ENCODE peak calls at places on chromosomes 13 and 19, in four cellular contexts. K, C, S and W are unnamed samples.

GRCh38 chr19:42281175-42282035 is 12.4 kb downstream of the CIC start:
- DNase-seq in K (no peak), C (no peak), S (no peak), W (no peak)

GRCh38 chr13:97211357-97211756 is 10.8 kb upstream of the MBNL2 start:
- DNase-seq in K (no peak), C (no peak), S (no peak), W (no peak)

GRCh38 chr19:46950526-46951235 is 69.0 kb upstream of the NPAS1 start:
- DNase-seq in K (no peak), C (no peak), S (no peak), W (no peak)

GRCh38 chr19:5926641-5927438 is 12.8 kb downstream of the CAPS start:
- DNase-seq in K (no peak), C (no peak), S (peak; percentile 67), W (no peak)

GRCh38 chr19:18098891-18099622 is 1.5 kb downstream of the MAST3 start:
- DNase-seq in K (no peak), C (no peak), S (no peak), W (no peak)

GRCh38 chr13:31045621-31046081 is 113.2 kb downstream of the TEX26 start:
- DNase-seq in K (peak; percentile 9), C (peak; percentile 73), S (peak; percentile 94), W (peak; percentile 63)

GRCh38 chr13:29503041-29503837 is 92.2 kb downstream of the SLC7A1 start:
- DNase-seq in K (no peak), C (no peak), S (no peak), W (no peak)

GRCh38 chr13:23289917-23290357 is 109.2 kb downstream of the SGCG start:
- DNase-seq in K (no peak), C (peak; percentile 19), S (peak; percentile 3), W (no peak)

GRCh38 chr13:33450956-33451709 is 165.6 kb upstream of the STARD13 start:
- DNase-seq in K (no peak), C (no peak), S (no peak), W (no peak)

GRCh38 chr19:41957838-41958366 is 1.2 kb downstream of the RABAC1 start:
- DNase-seq in K (no peak), C (peak; percentile 33), S (peak; percentile 57), W (peak; percentile 67)

GRCh38 chr13:30107536-30108136 is 199.7 kb downstream of the KATNAL1 start:
- DNase-seq in K (no peak), C (no peak), S (no peak), W (no peak)

GRCh38 chr13:30870049-30870884 is 35.8 kb upstream of the MEDAG start:
- DNase-seq in K (peak; percentile 54), C (peak; percentile 98), S (peak; percentile 95), W (peak; percentile 91)

GRCh38 chr13:95267662-95268369 is 33.4 kb downstream of the ABCC4 start:
- DNase-seq in K (no peak), C (peak; percentile 71), S (peak; percentile 78), W (peak; percentile 77)

GRCh38 chr13:113064534-113065405 is 40.8 kb upstream of the F7 start:
- DNase-seq in K (no peak), C (no peak), S (no peak), W (peak; percentile 4)

GRCh38 chr19:39390460-39390758 is 497 bp downstream of the PAF1 start:
- DNase-seq in K (no peak), C (no peak), S (no peak), W (no peak)

GRCh38 chr13:27969073-27969865 is at the start of gene CDX2:
- DNase-seq in K (no peak), C (no peak), S (no peak), W (no peak)

DNA sequence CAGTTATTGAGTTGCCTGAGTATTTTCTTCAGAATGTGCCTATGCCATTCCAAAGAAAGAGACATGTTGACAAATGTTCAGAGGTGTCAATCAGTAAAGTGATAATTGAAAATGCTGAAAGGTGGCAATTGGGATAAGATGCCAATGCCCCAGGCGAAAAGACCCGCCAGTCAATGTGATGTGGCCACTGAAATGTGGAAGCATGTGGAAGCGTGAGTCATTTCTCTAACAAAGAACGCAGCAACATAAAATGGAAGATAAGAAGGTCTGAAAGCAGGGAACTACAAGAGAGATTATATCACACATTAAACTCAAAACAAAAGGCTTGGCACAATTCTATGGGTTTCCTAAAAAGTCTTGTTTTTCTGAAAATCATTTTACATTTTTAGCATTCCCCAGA is 882.3 kb upstream of the SLC10A2 start:
- DNase-seq in K (no peak), C (no peak), S (no peak), W (no peak)
- H3K4me3 ChIP-seq in K (no peak overlapping the region), C (no peak overlapping the region), S (no peak overlapping the region), W (no peak overlapping the region)

GRCh38 chr19:51108066-51108804 is at the start of gene CTU1:
- DNase-seq in K (peak; percentile 97), C (peak; percentile 96), S (peak; percentile 99), W (peak; percentile 98)

GRCh38 chr19:51108805-51109146 is 567 bp upstream of the CTU1 start:
- DNase-seq in K (no peak), C (no peak), S (no peak), W (no peak)

GRCh38 chr19:51110666-51110971 is 2.4 kb upstream of the CTU1 start:
- DNase-seq in K (no peak), C (no peak), S (no peak), W (no peak)

GRCh38 chr19:51114087-51114714 is 6.0 kb upstream of the CTU1 start:
- DNase-seq in K (no peak), C (no peak), S (no peak), W (no peak)

DNA sequence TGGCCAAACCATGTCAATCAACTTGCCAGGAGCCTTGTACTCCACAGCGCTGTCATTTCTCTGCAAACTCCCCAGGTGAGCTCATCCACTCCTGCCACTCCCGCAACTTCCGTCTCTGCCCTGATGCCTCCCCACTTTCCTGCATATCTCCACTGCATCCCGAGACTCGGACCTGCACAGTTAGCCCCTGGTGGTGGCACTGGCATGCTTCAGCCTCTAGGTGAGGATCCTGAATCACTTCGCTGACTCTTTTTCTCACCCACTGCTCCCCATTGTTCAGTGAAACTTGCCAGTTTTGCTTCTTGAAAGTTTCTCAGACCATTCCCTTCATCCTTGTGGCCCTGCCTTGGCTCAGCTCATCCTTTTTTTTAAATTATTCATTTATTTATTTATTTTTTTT is 3.4 kb upstream of the CTU1 start:
- DNase-seq in K (no peak), C (no peak), S (no peak), W (no peak)
- TF ChIP-seq CTCF in K (no peak), C (no peak), S (peak; percentile 23), W (peak; percentile 16)

GRCh38 chr13:48448285-48448962 is 35.5 kb upstream of the LPAR6 start:
- DNase-seq in K (no peak), C (no peak), S (no peak), W (no peak)
- H3K4me3 ChIP-seq in K (peak overlapping the region; percentile 28), C (no peak overlapping the region), S (no peak overlapping the region), W (no peak overlapping the region)

DNA sequence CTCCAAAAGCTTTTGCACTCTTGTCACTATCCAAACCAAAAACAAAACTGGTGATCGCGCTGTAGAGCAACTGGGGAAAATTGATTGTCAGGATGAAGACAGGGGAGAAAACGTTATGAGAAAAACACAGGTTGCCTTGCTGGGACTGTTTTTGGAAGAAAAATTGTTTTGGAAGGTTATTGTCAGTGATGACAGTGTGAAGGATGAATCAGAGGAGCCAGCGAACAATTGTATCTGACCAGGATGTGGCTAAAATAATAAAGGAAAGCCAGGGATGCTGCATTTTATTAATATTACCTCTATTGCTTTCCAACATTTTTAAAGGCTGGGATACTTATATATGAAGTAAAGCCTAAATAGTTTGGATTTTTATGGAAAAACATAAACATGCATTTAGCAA is 334.0 kb downstream of the SPRY2 start:
- DNase-seq in K (no peak), C (no peak), S (no peak), W (no peak)
- TF ChIP-seq CTCF in K (no peak), C (no peak), S (no peak), W (no peak)

GRCh38 chr19:13033819-13034611 is 38.7 kb downstream of the NFIX start:
- DNase-seq in K (no peak), C (no peak), S (no peak), W (peak; percentile 58)
- H3K4me3 ChIP-seq in K (no peak overlapping the region), C (no peak overlapping the region), S (no peak overlapping the region), W (peak overlapping the region; percentile 6)

GRCh38 chr13:88887045-88887662 is 1216.0 kb downstream of the SLITRK5 start:
- DNase-seq in K (no peak), C (no peak), S (no peak), W (no peak)
- TF ChIP-seq CTCF in K (no peak), C (no peak), S (no peak), W (no peak)

GRCh38 chr19:13588953-13589833 is 82.9 kb upstream of the CACNA1A start:
- DNase-seq in K (no peak), C (no peak), S (no peak), W (peak; percentile 13)
- H3K4me3 ChIP-seq in K (no peak overlapping the region), C (no peak overlapping the region), S (no peak overlapping the region), W (no peak overlapping the region)

DNA sequence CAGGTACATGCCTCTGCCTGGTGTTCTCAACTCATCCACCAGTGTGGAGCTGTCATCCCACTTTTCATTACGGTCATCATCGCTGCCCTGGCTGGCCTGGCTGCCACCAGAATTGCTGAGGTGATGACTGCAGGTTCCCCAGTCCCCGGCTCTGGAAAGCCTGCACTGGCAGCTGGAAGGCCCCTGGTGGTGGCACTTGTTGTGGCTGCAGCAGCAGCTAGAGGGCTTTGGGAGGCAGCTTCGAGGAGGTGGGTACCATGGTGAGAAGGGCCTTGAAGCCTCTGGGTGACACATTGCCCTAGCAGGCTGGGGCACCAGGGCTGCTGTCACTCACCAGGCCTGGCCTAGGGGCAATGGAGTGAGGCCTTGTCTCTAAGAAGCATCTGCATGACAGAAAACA is 25.3 kb upstream of the ZNF14 start:
- DNase-seq in K (no peak), C (no peak), S (no peak), W (no peak)
- TF ChIP-seq CTCF in K (no peak), C (no peak), S (no peak), W (no peak)

GRCh38 chr19:33662391-33662790 is 40.6 kb downstream of the CHST8 start:
- DNase-seq in K (no peak), C (no peak), S (no peak), W (no peak)

GRCh38 chr19:33654840-33655508 is 33.2 kb downstream of the CHST8 start:
- DNase-seq in K (no peak), C (no peak), S (no peak), W (no peak)

GRCh38 chr19:33661336-33661735 is 39.6 kb downstream of the CHST8 start:
- DNase-seq in K (no peak), C (no peak), S (no peak), W (no peak)

GRCh38 chr19:33660426-33661160 is 38.8 kb downstream of the CHST8 start:
- DNase-seq in K (no peak), C (no peak), S (no peak), W (no peak)

GRCh38 chr19:33659835-33660234 is 38.1 kb downstream of the CHST8 start:
- DNase-seq in K (no peak), C (no peak), S (no peak), W (no peak)
- H3K4me3 ChIP-seq in K (no peak overlapping the region), C (no peak overlapping the region), S (no peak overlapping the region), W (no peak overlapping the region)